ENCODE peak calls at places on chromosome 19, in ten cellular contexts. U, A, S, W, M, K, O, L, J and E are unnamed samples.

GRCh38 chr19:55283548-55284393 is at the start of gene BRSK1:
- DNase-seq in O (peak), S (peak), W (peak), U (peak), J (no peak), L (no peak), M (no peak), A (peak), K (no peak), E (peak)

GRCh38 chr19:9939301-9939913 is 3.1 kb upstream of the OLFM2 start:
- DNase-seq in O (no peak), M (no peak), W (peak), L (no peak), J (no peak), S (peak), A (no peak), U (no peak), K (no peak), E (no peak)

GRCh38 chr19:35211545-35212230 is 16.9 kb downstream of the FAM187B start:
- DNase-seq in U (peak), S (no peak), L (no peak), W (no peak), A (peak), K (peak), O (peak), M (no peak), J (no peak), E (peak)

GRCh38 chr19:28608292-28608691 is 604.7 kb downstream of the UQCRFS1 start:
- DNase-seq in W (no peak), K (no peak), S (no peak), L (no peak), O (no peak), M (no peak), U (no peak), J (no peak), A (no peak), E (no peak)

GRCh38 chr19:56839665-56840451 is 668 bp downstream of the PEG3 start:
- DNase-seq in W (peak), A (peak), L (no peak), J (no peak), O (peak), S (peak), M (no peak), U (peak), K (peak), E (peak)

GRCh38 chr19:55526216-55527196 is 10.4 kb downstream of the SBK2 start:
- DNase-seq in U (peak), J (no peak), K (peak), S (peak), O (peak), M (no peak), W (peak), A (peak), L (no peak), E (peak)

GRCh38 chr19:2428027-2428690 is 773 bp upstream of the TIMM13 start:
- DNase-seq in O (no peak), J (no peak), U (peak), W (no peak), L (no peak), M (no peak), K (peak), A (no peak), S (peak), E (peak)

GRCh38 chr19:2341987-2342386 is 13.5 kb downstream of the SPPL2B start:
- DNase-seq in O (peak), A (no peak), S (no peak), M (no peak), J (no peak), K (no peak), U (no peak), W (no peak), L (no peak), E (no peak)

GRCh38 chr19:11405846-11406643 is 13.1 kb downstream of the RGL3 start:
- DNase-seq in A (no peak), W (no peak), O (peak), U (no peak), M (no peak), K (no peak), J (no peak), S (no peak), L (no peak), E (no peak)

GRCh38 chr19:38464421-38465082 is 31.1 kb downstream of the RYR1 start:
- DNase-seq in A (no peak), L (no peak), S (no peak), J (no peak), M (no peak), K (no peak), U (no peak), O (no peak), W (no peak), E (no peak)

GRCh38 chr19:50624949-50625600 is 14.6 kb downstream of the SYT3 start:
- DNase-seq in M (no peak), W (no peak), K (no peak), L (no peak), A (no peak), S (no peak), O (no peak), J (no peak), U (no peak), E (no peak)

GRCh38 chr19:28351761-28352160 is 861.2 kb downstream of the UQCRFS1 start:
- DNase-seq in O (no peak), M (no peak), J (no peak), A (no peak), L (no peak), S (peak), U (no peak), W (no peak), K (no peak), E (no peak)

GRCh38 chr19:10617409-10618121 is 7.8 kb upstream of the SLC44A2 start:
- DNase-seq in M (no peak), A (no peak), U (no peak), L (no peak), J (peak), K (no peak), W (peak), O (no peak), S (peak), E (no peak)

GRCh38 chr19:53365899-53366493 is 491 bp downstream of the ZNF525 start:
- DNase-seq in S (peak), M (no peak), U (peak), J (no peak), A (no peak), K (peak), W (peak), O (no peak), L (no peak), E (no peak)

GRCh38 chr19:3782903-3783302 is 3.3 kb downstream of the MATK start:
- DNase-seq in W (no peak), A (no peak), M (no peak), O (peak), K (no peak), L (no peak), S (no peak), J (no peak), U (no peak), E (no peak)

GRCh38 chr19:2680808-2681207 is 21.7 kb downstream of the GNG7 start:
- DNase-seq in J (no peak), A (no peak), W (no peak), K (no peak), O (no peak), M (no peak), S (no peak), L (no peak), U (no peak), E (no peak)

GRCh38 chr19:50835103-50835784 is 1.9 kb upstream of the KLK15 start:
- DNase-seq in W (no peak), K (peak), S (no peak), L (no peak), U (no peak), A (no peak), J (no peak), M (no peak), O (no peak), E (no peak)

GRCh38 chr19:28643284-28643683 is 569.7 kb downstream of the UQCRFS1 start:
- DNase-seq in S (no peak), K (no peak), W (no peak), L (no peak), O (no peak), M (no peak), U (no peak), J (no peak), A (no peak), E (no peak)

GRCh38 chr19:56261145-56261544 is 11.4 kb upstream of the EDDM13 start:
- DNase-seq in S (no peak), L (no peak), A (no peak), J (no peak), M (peak), O (no peak), U (no peak), K (no peak), W (no peak), E (no peak)

GRCh38 chr19:3179739-3180293 is 1.2 kb downstream of the S1PR4 start:
- DNase-seq in U (no peak), O (peak), J (no peak), K (no peak), S (no peak), W (no peak), L (no peak), A (no peak), M (no peak), E (no peak)

GRCh38 chr19:18150776-18151624 is 2.0 kb upstream of the PIK3R2 start:
- DNase-seq in M (no peak), K (no peak), S (no peak), J (no peak), U (no peak), O (no peak), W (no peak), A (no peak), L (no peak), E (no peak)

GRCh38 chr19:12603714-12604113 is 6.9 kb downstream of the ZNF490 start:
- DNase-seq in U (no peak), O (no peak), J (no peak), S (no peak), M (no peak), W (no peak), L (no peak), K (no peak), A (no peak), E (peak)

GRCh38 chr19:13181747-13182388 is 31.7 kb downstream of the IER2 start:
- DNase-seq in K (peak), W (peak), A (peak), O (peak), J (no peak), S (peak), M (no peak), U (peak), L (peak), E (peak)

GRCh38 chr19:31270897-31271568 is 78.2 kb downstream of the TSHZ3 start:
- DNase-seq in O (peak), U (no peak), J (peak), L (no peak), S (peak), M (no peak), W (no peak), K (no peak), A (no peak), E (peak)

GRCh38 chr19:52464798-52465470 is 11.6 kb downstream of the ZNF578 start:
- DNase-seq in M (no peak), S (no peak), L (no peak), J (no peak), K (no peak), A (no peak), W (no peak), U (no peak), O (no peak), E (no peak)

GRCh38 chr19:33946535-33947323 is 150.1 kb downstream of the KCTD15 start:
- DNase-seq in J (no peak), A (no peak), M (no peak), K (no peak), S (no peak), W (no peak), O (no peak), L (no peak), U (no peak), E (no peak)

GRCh38 chr19:20969498-20969897 is 46.4 kb downstream of the ZNF85 start:
- DNase-seq in U (no peak), O (no peak), W (peak), J (no peak), A (no peak), L (no peak), K (no peak), M (no peak), S (no peak), E (no peak)

DNA sequence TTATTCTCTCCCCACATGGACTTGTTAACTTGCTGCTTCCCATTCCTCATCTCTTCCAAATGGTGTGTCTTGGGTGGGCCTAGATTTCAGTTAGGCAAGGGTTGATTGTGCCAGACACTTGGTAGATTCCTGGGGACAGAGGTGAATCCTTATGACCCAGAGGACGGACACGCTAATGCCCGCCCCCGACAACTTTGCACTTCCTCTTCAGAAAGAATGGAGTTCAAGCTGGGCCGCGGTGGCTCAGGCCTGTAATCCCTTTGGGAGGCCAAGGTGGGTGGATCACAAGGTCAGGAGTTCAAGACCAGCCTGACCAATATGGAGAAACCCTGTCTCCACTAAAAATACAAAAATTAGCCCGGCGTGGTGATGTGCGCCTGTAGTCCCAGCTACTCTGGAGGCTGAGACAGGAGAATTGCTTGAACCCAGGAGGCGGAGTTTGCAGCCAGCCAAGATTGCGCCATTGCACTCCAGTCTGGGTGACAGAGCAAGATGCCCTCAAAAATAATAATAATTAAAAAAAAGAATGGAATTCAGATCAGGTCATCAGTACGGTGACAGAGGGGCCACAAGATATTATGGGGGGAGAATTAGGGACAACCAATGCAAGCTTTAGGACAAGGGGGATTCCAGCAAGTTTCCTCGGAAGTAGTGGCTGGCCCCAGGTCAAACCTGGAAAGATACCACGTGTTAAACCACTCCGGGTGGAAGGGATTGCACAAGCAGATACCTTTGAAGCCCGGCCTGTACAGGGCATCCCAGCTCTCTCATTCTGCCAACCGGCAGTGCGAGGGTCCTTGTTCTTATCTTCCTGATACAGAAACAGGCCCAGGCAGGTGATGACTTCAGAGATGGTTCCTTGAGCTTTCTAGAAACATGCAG is 2.7 kb downstream of the MYO9B start:
- DNase-seq in A (no peak), K (no peak), J (no peak), L (no peak), S (no peak), O (no peak), U (no peak), W (no peak), M (no peak), E (no peak)
- H3K4me3 ChIP-seq in A (no peak), K (no peak), J (peak), L (no peak), S (no peak), O (no peak), U (no peak), W (no peak), M (peak), E (no peak)

GRCh38 chr19:5289060-5289990 is 51.3 kb downstream of the PTPRS start:
- DNase-seq in L (no peak), S (no peak), U (no peak), W (no peak), J (no peak), K (no peak), O (no peak), M (no peak), A (no peak), E (no peak)
- TF ChIP-seq CTCF in L (peak), S (peak), U (no peak), W (no peak), J (no peak), K (no peak), O (no peak), M (no peak), A (no peak), E (no peak)

DNA sequence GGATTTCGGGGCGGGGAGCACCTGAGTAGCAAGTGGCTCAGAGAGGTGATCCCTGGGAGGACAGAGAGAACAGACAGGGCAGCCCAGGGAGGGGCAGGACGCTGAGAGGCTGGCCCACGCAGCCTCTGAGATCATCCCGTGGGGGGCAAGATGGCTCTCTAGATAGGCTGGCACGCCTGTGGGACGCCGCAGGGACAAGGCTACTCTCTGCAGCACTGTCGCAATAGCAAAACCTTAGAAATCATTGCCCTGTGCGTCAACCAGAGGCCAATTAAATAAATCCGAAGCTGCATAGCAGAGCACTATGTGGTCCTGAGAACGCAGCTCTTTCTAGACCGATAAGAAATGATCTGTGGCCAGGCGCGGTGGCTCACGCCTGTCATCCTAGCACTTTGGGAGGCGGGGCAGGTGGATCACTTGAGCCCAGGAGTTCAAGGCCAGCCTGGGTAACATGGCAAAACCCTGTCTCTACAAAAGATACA is 5.1 kb downstream of the PEX11G start:
- DNase-seq in M (no peak), L (no peak), K (peak), U (no peak), A (no peak), O (no peak), S (no peak), J (no peak), W (no peak), E (peak)
- H3K4me3 ChIP-seq in M (no peak), L (no peak), K (no peak), U (no peak), A (no peak), O (no peak), S (no peak), J (no peak), W (no peak), E (no peak)

DNA sequence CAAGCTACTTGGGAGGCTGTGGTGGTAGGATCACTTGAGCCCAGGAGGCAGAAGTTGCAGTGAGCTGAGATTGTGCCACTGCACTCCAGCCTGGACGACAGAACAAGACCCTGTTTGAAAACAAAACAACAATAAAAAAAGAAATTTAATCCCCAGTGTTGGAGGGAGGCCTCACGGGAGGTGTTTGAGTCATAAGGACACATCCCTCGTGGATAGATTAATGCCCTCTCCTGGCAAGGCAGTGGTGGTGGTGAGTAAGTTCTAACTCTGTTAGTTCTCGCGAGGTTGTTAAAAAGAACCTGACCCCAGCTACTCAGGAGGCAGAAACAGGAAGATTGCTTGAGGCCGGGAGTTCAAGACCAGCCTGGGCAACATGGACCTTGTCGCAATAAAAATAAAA is 27.6 kb upstream of the SIN3B start:
- DNase-seq in M (no peak), U (no peak), W (peak), A (no peak), O (no peak), K (no peak), L (no peak), S (peak), J (no peak), E (no peak)
- TF ChIP-seq CTCF in M (no peak), U (no peak), W (peak), A (no peak), O (no peak), K (no peak), L (no peak), S (peak), J (no peak), E (no peak)

GRCh38 chr19:4830332-4830731 is 1.2 kb downstream of the TICAM1 start:
- DNase-seq in A (no peak), M (no peak), U (no peak), L (no peak), O (no peak), K (no peak), S (no peak), W (no peak), J (no peak), E (no peak)

GRCh38 chr19:4832776-4833175 is 1.3 kb upstream of the TICAM1 start:
- DNase-seq in W (no peak), U (no peak), O (no peak), M (no peak), J (no peak), K (no peak), A (no peak), S (no peak), L (no peak), E (no peak)

GRCh38 chr19:4831351-4832340 is at the start of gene TICAM1:
- DNase-seq in M (no peak), A (peak), U (peak), J (no peak), O (peak), K (peak), W (peak), L (no peak), S (peak), E (peak)

GRCh38 chr19:4829001-4829712 is 2.4 kb downstream of the TICAM1 start:
- DNase-seq in O (no peak), S (no peak), K (peak), J (no peak), W (no peak), M (no peak), A (no peak), U (no peak), L (no peak), E (peak)

DNA sequence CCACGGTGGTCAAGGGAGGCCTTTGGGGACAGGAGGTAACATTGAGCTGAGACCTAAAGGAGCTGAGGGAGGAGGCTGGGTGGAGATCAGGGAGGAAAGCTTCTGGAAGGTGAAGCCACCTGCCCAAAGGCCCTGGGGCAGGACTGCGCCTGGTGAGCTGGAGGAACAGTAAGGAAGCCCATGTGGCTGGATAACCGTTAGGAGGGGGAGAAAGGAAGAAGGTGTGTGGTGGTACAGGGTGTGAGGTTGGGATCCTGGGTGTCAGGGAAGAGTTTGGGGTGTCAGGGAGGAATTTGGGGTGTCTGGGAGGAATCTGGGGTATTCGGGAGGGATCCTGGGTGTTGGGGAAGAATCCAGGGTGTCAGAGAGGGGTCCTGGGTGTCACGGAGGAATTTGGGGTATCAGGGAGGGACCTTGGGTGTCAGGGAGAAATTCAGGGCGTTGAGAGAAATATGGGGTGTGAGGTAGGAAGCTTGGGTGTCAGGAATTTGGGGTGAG is 695 bp downstream of the TICAM1 start:
- DNase-seq in M (no peak), O (no peak), U (no peak), A (no peak), W (peak), S (no peak), L (no peak), J (no peak), K (peak), E (no peak)
- H3K4me3 ChIP-seq in M (peak), O (peak), U (peak), A (peak), W (peak), S (peak), L (peak), J (peak), K (peak), E (peak)

GRCh38 chr19:7460562-7460966 is 28.3 kb downstream of the PEX11G start:
- DNase-seq in S (peak), L (no peak), O (no peak), J (no peak), A (no peak), M (no peak), K (no peak), U (no peak), W (no peak), E (no peak)
- TF ChIP-seq CTCF in S (no peak), L (no peak), O (no peak), J (no peak), A (no peak), M (no peak), K (no peak), U (no peak), W (no peak), E (no peak)